ENCODE peak calls at places on chromosomes 5 and 9, in five cellular contexts. J, X, C, V and S are unnamed samples.

GRCh38 chr5:79613571-79613970 is 1.3 kb downstream of the TENT2 start:
- DNase-seq in J (peak; percentile 8), X (no peak), C (no peak), V (peak; percentile 19), S (peak; percentile 6)

GRCh38 chr9:87713278-87713989 is 12.5 kb upstream of the CTSL start:
- DNase-seq in J (peak; percentile 100), X (peak; percentile 34), C (peak; percentile 33), V (peak; percentile 98), S (peak; percentile 97)

GRCh38 chr5:8993031-8993430 is 552.8 kb downstream of the SEMA5A start:
- DNase-seq in J (peak; percentile 28), X (no peak), C (peak; percentile 13), V (no peak), S (peak; percentile 43)

GRCh38 chr5:177117441-177118045 is 16.0 kb upstream of the NSD1 start:
- DNase-seq in J (no peak), X (no peak), C (no peak), V (no peak), S (no peak)

GRCh38 chr9:114430443-114430842 is 42.7 kb upstream of the AKNA start:
- DNase-seq in J (no peak), X (no peak), C (peak; percentile 69), V (peak; percentile 48), S (peak; percentile 71)

GRCh38 chr9:106284300-106284699 is 578.7 kb upstream of the ZNF462 start:
- DNase-seq in J (peak; percentile 6), X (peak; percentile 18), C (peak; percentile 1), V (no peak), S (peak; percentile 2)

GRCh38 chr9:131960805-131961495 is 118.7 kb downstream of the MED27 start:
- DNase-seq in J (no peak), X (peak; percentile 67), C (no peak), V (peak; percentile 33), S (peak; percentile 62)

GRCh38 chr5:145838276-145838675 is 3.1 kb upstream of the PRELID2 start:
- DNase-seq in J (no peak), X (no peak), C (no peak), V (no peak), S (no peak)

GRCh38 chr5:90878549-90879196 is 320.1 kb downstream of the ADGRV1 start:
- DNase-seq in J (peak; percentile 95), X (no peak), C (peak; percentile 55), V (peak; percentile 91), S (peak; percentile 51)

GRCh38 chr5:180101451-180102105 is 30.0 kb upstream of the RNF130 start:
- DNase-seq in J (no peak), X (no peak), C (no peak), V (no peak), S (no peak)

GRCh38 chr5:73363911-73364730 is 84.5 kb downstream of the FOXD1 start:
- DNase-seq in J (peak; percentile 80), X (no peak), C (no peak), V (peak; percentile 56), S (no peak)

GRCh38 chr5:141234109-141234508 is 11.0 kb downstream of the PCDHB14 start:
- DNase-seq in J (no peak), X (no peak), C (peak; percentile 45), V (no peak), S (no peak)